ENCODE peak calls at places on chromosome 21, in seven cellular contexts. M, Q, D, Z, S, O and V are unnamed samples.
A peak's percentile ranks its signal among the peaks of the same experiment; 100 is the strongest.

GRCh38 chr21:17388226-17388625 is 124.6 kb upstream of the CXADR start:
- DNase-seq in M (no peak), Q (no peak), D (no peak), Z (no peak), S (no peak), O (no peak), V (no peak)

GRCh38 chr21:40548134-40548533 is 298.8 kb downstream of the DSCAM start:
- DNase-seq in M (no peak), Q (no peak), D (no peak), Z (no peak), S (no peak), O (no peak), V (no peak)

GRCh38 chr21:27149034-27149433 is 182.1 kb upstream of the ADAMTS5 start:
- DNase-seq in M (no peak), Q (no peak), D (no peak), Z (no peak), S (no peak), O (no peak), V (no peak)

GRCh38 chr21:17428980-17429379 is 83.9 kb upstream of the CXADR start:
- DNase-seq in M (no peak), Q (no peak), D (no peak), Z (no peak), S (no peak), O (no peak), V (no peak)

GRCh38 chr21:20459838-20460237 is 538.4 kb upstream of the NCAM2 start:
- DNase-seq in M (no peak), Q (no peak), D (no peak), Z (no peak), S (no peak), O (no peak), V (no peak)

GRCh38 chr21:27582246-27582945 is 615.5 kb upstream of the ADAMTS5 start:
- DNase-seq in M (no peak), Q (no peak), D (no peak), Z (no peak), S (no peak), O (no peak), V (no peak)

GRCh38 chr21:36188081-36188681 is 31.6 kb downstream of the DOP1B start:
- DNase-seq in M (no peak), Q (no peak), D (peak; percentile 49), Z (no peak), S (no peak), O (no peak), V (peak; percentile 85)

GRCh38 chr21:35208117-35208516 is 159.0 kb upstream of the RUNX1 start:
- DNase-seq in M (no peak), Q (no peak), D (no peak), Z (no peak), S (no peak), O (no peak), V (no peak)

GRCh38 chr21:36166705-36167104 is 10.1 kb downstream of the DOP1B start:
- DNase-seq in M (no peak), Q (no peak), D (no peak), Z (no peak), S (no peak), O (no peak), V (peak; percentile 51)

GRCh38 chr21:41170442-41170841 is 2.5 kb downstream of the BACE2 start:
- DNase-seq in M (peak; percentile 68), Q (no peak), D (peak; percentile 31), Z (no peak), S (peak; percentile 56), O (peak; percentile 23), V (no peak)

GRCh38 chr21:26148071-26148470 is 22.5 kb downstream of the APP start:
- DNase-seq in M (peak; percentile 74), Q (no peak), D (peak; percentile 25), Z (peak; percentile 52), S (peak; percentile 3), O (peak; percentile 73), V (no peak)

GRCh38 chr21:35697321-35697808 is 363.0 kb downstream of the SETD4 start:
- DNase-seq in M (peak; percentile 92), Q (peak; percentile 27), D (peak; percentile 63), Z (peak; percentile 45), S (no peak), O (no peak), V (peak; percentile 33)

GRCh38 chr21:46388206-46388880 is 64.4 kb downstream of the PCNT start:
- DNase-seq in M (no peak), Q (no peak), D (no peak), Z (no peak), S (no peak), O (no peak), V (peak; percentile 25)

GRCh38 chr21:23809573-23809972 is 1797.7 kb downstream of the MRPL39 start:
- DNase-seq in M (no peak), Q (no peak), D (no peak), Z (no peak), S (no peak), O (no peak), V (no peak)

GRCh38 chr21:21200939-21201610 is 202.9 kb downstream of the NCAM2 start:
- DNase-seq in M (no peak), Q (no peak), D (no peak), Z (no peak), S (no peak), O (no peak), V (no peak)

GRCh38 chr21:36203603-36203889 is 46.9 kb downstream of the DOP1B start:
- DNase-seq in M (no peak), Q (no peak), D (no peak), Z (peak; percentile 70), S (peak; percentile 49), O (no peak), V (no peak)

GRCh38 chr21:40215941-40216340 is 348.7 kb downstream of the PCP4 start:
- DNase-seq in M (no peak), Q (no peak), D (no peak), Z (no peak), S (no peak), O (no peak), V (no peak)

GRCh38 chr21:36330904-36331303 is 10.9 kb downstream of the MORC3 start:
- DNase-seq in M (peak; percentile 71), Q (peak; percentile 54), D (peak; percentile 29), Z (no peak), S (peak; percentile 18), O (no peak), V (no peak)

GRCh38 chr21:35170244-35170756 is 121.2 kb upstream of the RUNX1 start:
- DNase-seq in M (no peak), Q (no peak), D (no peak), Z (no peak), S (no peak), O (no peak), V (no peak)

GRCh38 chr21:17612565-17613241 is at the start of gene BTG3:
- DNase-seq in M (peak; percentile 87), Q (peak; percentile 75), D (peak; percentile 85), Z (peak; percentile 73), S (peak; percentile 35), O (peak; percentile 76), V (peak; percentile 89)

DNA sequence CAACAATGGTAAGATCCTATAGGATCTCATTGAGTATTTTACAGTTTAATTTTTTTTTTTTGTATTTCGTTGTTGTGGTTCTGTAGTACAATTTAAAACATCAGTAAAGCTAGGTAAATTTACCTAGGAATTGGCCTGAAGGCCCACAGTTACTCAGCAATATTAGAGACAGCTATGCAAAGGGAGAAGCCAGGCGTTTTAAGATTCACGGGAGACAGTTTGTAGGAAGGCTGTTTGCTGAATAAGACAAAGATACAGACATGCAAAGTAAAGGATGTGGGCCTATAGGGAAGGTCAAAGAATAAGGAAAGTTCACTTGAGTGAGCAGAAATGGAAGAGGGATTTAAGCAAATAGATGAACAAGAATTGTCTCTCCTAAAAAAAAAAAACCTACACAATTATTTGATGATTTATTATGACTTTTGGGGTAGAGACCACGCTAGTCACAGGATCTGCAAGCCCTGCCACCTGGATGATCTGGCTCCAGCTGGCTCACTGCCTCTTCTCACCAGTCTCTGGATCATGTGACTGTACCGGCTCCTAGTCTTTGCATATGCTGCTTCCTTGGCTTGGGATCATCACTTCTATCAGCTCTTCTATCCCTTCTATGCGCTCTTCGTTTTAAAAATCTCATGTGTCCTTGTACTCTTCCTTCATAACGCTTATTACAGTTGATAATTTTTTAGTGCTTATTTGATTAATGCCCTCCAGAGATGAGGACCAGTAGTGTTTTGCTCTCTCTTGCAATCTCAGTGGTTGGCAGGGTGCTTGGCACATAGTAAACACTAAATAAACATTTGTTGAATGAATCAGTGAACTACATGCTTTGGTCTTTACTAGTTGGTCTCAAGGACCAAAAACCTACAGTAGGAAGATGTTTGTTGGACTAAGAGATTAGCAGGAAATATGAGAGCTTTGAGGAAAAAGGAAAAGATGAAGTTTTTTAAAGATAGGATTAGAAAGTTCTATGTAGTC is 14.1 kb downstream of the DYRK1A start:
- DNase-seq in M (no peak), Q (no peak), D (no peak), Z (no peak), S (no peak), O (no peak), V (no peak)
- H3K4me1 ChIP-seq in M (peaks cover 37% of the 10 kb centered on the region), Q (peaks cover 70% of the 10 kb centered on the region), D (peaks cover 80% of the 10 kb centered on the region), Z (peaks cover 4% of the 10 kb centered on the region), S (peaks cover 54% of the 10 kb centered on the region), O (peaks cover 12% of the 10 kb centered on the region), V (peaks cover 40% of the 10 kb centered on the region)

GRCh38 chr21:30936207-30936606 is 54.8 kb upstream of the KRTAP11-1 start:
- DNase-seq in M (no peak), Q (no peak), D (no peak), Z (no peak), S (no peak), O (no peak), V (no peak)
- H3K9me3 ChIP-seq in M (no peaks in the 10 kb centered on the region), Q (no peaks in the 10 kb centered on the region), D (peaks cover 2% of the 10 kb centered on the region), Z (no peaks in the 10 kb centered on the region), S (no peaks in the 10 kb centered on the region), O (no peaks in the 10 kb centered on the region), V (peaks cover 58% of the 10 kb centered on the region)

DNA sequence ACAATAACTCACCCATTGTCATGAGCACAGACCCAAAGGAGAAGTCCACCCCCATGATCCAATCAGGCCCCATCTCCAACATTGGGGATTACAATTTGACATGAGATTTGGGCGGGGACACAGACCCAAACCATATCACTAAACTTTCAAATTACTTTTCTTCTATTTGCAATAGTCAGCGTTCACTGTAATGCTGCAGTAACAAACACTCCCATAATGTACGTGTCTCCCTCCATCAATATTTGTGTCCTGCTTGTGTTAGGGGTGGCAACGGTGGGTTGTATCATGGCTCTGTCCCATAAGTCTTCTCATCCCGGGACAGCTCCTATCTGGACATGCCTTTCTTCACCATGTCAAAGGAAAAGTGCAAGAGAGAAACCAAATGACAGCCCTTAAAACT is 26.2 kb downstream of the TFF3 start:
- DNase-seq in M (no peak), Q (no peak), D (no peak), Z (no peak), S (no peak), O (no peak), V (no peak)
- H3K4me1 ChIP-seq in M (no peaks in the 10 kb centered on the region), Q (no peaks in the 10 kb centered on the region), D (no peaks in the 10 kb centered on the region), Z (peaks cover 30% of the 10 kb centered on the region), S (no peaks in the 10 kb centered on the region), O (peaks cover 2% of the 10 kb centered on the region), V (no peaks in the 10 kb centered on the region)

DNA sequence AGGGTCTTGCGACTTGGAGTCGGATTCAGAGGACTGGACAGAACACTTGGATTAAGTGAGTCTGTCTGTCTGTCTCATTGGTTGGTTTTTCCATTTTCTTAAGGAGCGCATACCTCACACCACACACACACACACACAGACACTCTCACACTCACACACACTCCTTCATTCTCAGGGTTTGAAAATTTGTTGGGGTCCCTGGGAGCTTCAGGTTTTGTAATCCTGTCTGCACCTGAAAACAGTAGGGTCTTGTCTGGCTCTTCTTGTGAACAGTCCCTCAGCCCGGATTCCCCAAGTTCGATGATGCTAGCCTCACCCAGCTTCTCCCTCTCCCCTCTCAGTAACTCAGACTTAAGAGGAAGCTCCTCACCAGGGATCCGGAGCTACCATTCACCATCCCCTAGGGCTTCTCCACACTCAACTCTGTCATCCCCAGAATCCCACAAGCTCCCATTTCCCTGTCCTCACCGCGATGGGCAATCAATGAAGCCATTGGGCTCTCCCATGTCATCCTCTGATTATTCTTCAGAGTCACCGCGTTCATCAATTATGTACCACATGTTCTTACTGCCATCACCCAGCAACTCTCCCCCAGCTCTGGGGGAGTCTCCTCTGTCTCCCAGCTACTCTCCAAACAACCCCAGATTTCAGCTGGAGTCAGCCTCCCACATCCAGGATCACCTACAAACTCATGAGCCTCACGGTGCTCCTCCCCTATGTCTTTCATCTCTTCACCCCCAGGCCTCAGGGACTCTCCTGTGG is 1530.9 kb upstream of the TPTE start:
- DNase-seq in M (no peak), Q (no peak), D (no peak), Z (no peak), S (no peak), O (no peak), V (no peak)
- H3K9me3 ChIP-seq in M (peaks cover 14% of the 10 kb centered on the region), Q (no peaks in the 10 kb centered on the region), D (no peaks in the 10 kb centered on the region), Z (peaks cover 13% of the 10 kb centered on the region), S (no peaks in the 10 kb centered on the region), O (no peaks in the 10 kb centered on the region), V (peaks cover 63% of the 10 kb centered on the region)